ENCODE peak calls at places on chromosomes 13 and 19, in five cellular contexts. P is PC-3, N is lower lobe of right lung, L is Peyer's patch, X is adrenal gland. F is an unnamed sample.

GRCh38 chr19:12156254-12157058 is at the start of gene ZNF625:
- DNase-seq in P (peak; percentile 91), N (peak; percentile 90), L (peak; percentile 72), X (peak; percentile 93), F (peak; percentile 77)

GRCh38 chr13:97496511-97496910 is 62.5 kb downstream of the RAP2A start:
- DNase-seq in P (no peak), N (no peak), L (no peak), X (no peak), F (no peak)

GRCh38 chr19:39448271-39448670 is 2.9 kb downstream of the SUPT5H start:
- DNase-seq in P (peak; percentile 75), N (no peak), L (peak; percentile 77), X (no peak), F (peak; percentile 52)

GRCh38 chr19:58499021-58499927 is 12.5 kb downstream of the SLC27A5 start:
- DNase-seq in P (peak; percentile 100), N (peak; percentile 100), L (peak; percentile 97), X (peak; percentile 100), F (peak; percentile 94)

GRCh38 chr19:43447655-43448054 is 17.8 kb downstream of the LYPD3 start:
- DNase-seq in P (no peak), N (no peak), L (no peak), X (no peak), F (no peak)

GRCh38 chr19:10104665-10105221 is 1.4 kb upstream of the PPAN start:
- DNase-seq in P (no peak), N (no peak), L (peak; percentile 86), X (no peak), F (no peak)

GRCh38 chr13:51614350-51614786 is 30.1 kb downstream of the WDFY2 start:
- DNase-seq in P (no peak), N (no peak), L (peak; percentile 44), X (peak; percentile 43), F (no peak)

GRCh38 chr13:75329723-75330122 is 152.2 kb downstream of the TBC1D4 start:
- DNase-seq in P (no peak), N (no peak), L (no peak), X (no peak), F (peak; percentile 61)

GRCh38 chr13:28991764-28992163 is 171.6 kb downstream of the MTUS2 start:
- DNase-seq in P (no peak), N (no peak), L (no peak), X (no peak), F (no peak)

GRCh38 chr19:39130337-39131254 is 5.0 kb downstream of the PAK4 start:
- DNase-seq in P (no peak), N (no peak), L (no peak), X (no peak), F (no peak)

GRCh38 chr19:18292810-18293641 is 11.6 kb upstream of the JUND start:
- DNase-seq in P (peak; percentile 8), N (peak; percentile 89), L (peak; percentile 68), X (peak; percentile 93), F (no peak)

GRCh38 chr19:18292460-18292809 is 11.0 kb upstream of the JUND start:
- DNase-seq in P (no peak), N (no peak), L (no peak), X (peak; percentile 80), F (peak; percentile 67)

GRCh38 chr19:18294467-18294864 is 13.0 kb upstream of the JUND start:
- DNase-seq in P (peak; percentile 61), N (peak; percentile 72), L (peak; percentile 86), X (peak; percentile 68), F (peak; percentile 48)

GRCh38 chr19:18295034-18295451 is 13.6 kb upstream of the JUND start:
- DNase-seq in P (no peak), N (no peak), L (no peak), X (no peak), F (no peak)

GRCh38 chr19:18293642-18294466 is 12.4 kb upstream of the JUND start:
- DNase-seq in P (no peak), N (no peak), L (no peak), X (peak; percentile 35), F (no peak)
- H3K4me3 ChIP-seq in P (no peak overlapping the region), N (peak overlapping the region; percentile 80), L (peak overlapping the region; percentile 78), X (no peak overlapping the region), F (no peak overlapping the region)

GRCh38 chr19:1252818-1253513 is 4.6 kb downstream of the MIDN start:
- DNase-seq in P (peak; percentile 79), N (peak; percentile 95), L (peak; percentile 92), X (peak; percentile 95), F (peak; percentile 84)
- TF ChIP-seq CTCF in P (no peak), N (peak; percentile 22), L (peak; percentile 25), X (peak; percentile 38), F (peak; percentile 20)

DNA sequence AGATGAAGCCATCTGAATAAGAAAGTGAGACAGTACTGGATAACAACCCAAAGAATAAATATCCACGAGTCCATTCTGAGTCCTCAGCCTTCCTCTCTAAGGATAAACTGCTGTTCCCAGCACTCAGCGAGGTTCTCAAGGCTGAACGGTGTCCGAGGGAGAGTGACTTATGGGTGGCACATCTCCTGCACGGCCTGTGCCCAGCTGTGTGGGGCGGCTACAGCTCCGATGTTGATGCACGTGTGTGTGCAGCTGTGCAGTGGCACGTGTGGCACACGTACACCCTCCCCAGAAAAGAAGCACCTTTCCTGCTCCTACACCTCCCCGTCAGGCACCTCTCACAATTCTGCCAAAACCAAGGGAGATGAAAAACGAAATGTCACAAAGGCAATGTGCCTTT is 45.0 kb downstream of the RAB20 start:
- DNase-seq in P (no peak), N (no peak), L (no peak), X (no peak), F (no peak)
- H3K36me3 ChIP-seq in P (no peaks in the 10 kb centered on the region), N (peaks cover 31% of the 10 kb centered on the region), L (no peaks in the 10 kb centered on the region), X (peaks cover 26% of the 10 kb centered on the region), F (no peaks in the 10 kb centered on the region)

GRCh38 chr13:39527961-39528720 is 74.9 kb downstream of the LHFPL6 start:
- DNase-seq in P (peak; percentile 88), N (no peak), L (no peak), X (peak; percentile 55), F (peak; percentile 87)
- H3K4me3 ChIP-seq in P (no peak overlapping the region), N (no peak overlapping the region), L (no peak overlapping the region), X (no peak overlapping the region), F (no peak overlapping the region)

F was measured in bronchial epithelial cell.